ENCODE peak calls at places on chromosomes 7 and 10, in six cellular contexts. A, P, O, V, U and C are unnamed samples.

GRCh38 chr10:91705948-91706670 is 73.2 kb upstream of the PPP1R3C start:
- DNase-seq in A (no peak), P (no peak), O (no peak), V (no peak), U (no peak), C (no peak)

GRCh38 chr7:127918130-127918529 is 113.1 kb downstream of the LRRC4 start:
- DNase-seq in A (no peak), P (no peak), O (no peak), V (no peak), U (no peak), C (no peak)

GRCh38 chr7:137007001-137007725 is 138.7 kb downstream of the CHRM2 start:
- DNase-seq in A (no peak), P (no peak), O (no peak), V (no peak), U (no peak), C (no peak)

GRCh38 chr7:80346704-80347103 is 165.2 kb downstream of the GNAT3 start:
- DNase-seq in A (no peak), P (no peak), O (no peak), V (no peak), U (no peak), C (no peak)

GRCh38 chr10:48192916-48193450 is 81.5 kb downstream of the FRMPD2 start:
- DNase-seq in A (no peak), P (no peak), O (no peak), V (no peak), U (no peak), C (no peak)

GRCh38 chr7:128427289-128427891 is 17.6 kb upstream of the IMPDH1 start:
- DNase-seq in A (peak), P (peak), O (no peak), V (no peak), U (no peak), C (no peak)

GRCh38 chr10:120841522-120842189 is 9.5 kb upstream of the WDR11 start:
- DNase-seq in A (no peak), P (peak), O (no peak), V (no peak), U (no peak), C (no peak)

GRCh38 chr10:3764626-3765375 is 20.2 kb downstream of the KLF6 start:
- DNase-seq in A (no peak), P (no peak), O (no peak), V (no peak), U (no peak), C (no peak)

GRCh38 chr7:84813376-84813775 is 373.5 kb downstream of the SEMA3D start:
- DNase-seq in A (no peak), P (no peak), O (no peak), V (no peak), U (no peak), C (no peak)

GRCh38 chr7:21969822-21970221 is 24.1 kb upstream of the CDCA7L start:
- DNase-seq in A (no peak), P (no peak), O (no peak), V (no peak), U (no peak), C (no peak)

GRCh38 chr10:70121281-70121949 is 11.2 kb downstream of the AIFM2 start:
- DNase-seq in A (no peak), P (no peak), O (no peak), V (no peak), U (no peak), C (no peak)

GRCh38 chr7:7820409-7820808 is 102.0 kb upstream of the RPA3 start:
- DNase-seq in A (no peak), P (no peak), O (no peak), V (no peak), U (no peak), C (no peak)

GRCh38 chr10:131559450-131559911 is 248.0 kb upstream of the TCERG1L start:
- DNase-seq in A (no peak), P (no peak), O (no peak), V (no peak), U (no peak), C (no peak)

GRCh38 chr7:70951271-70951962 is 180.5 kb upstream of the GALNT17 start:
- DNase-seq in A (no peak), P (no peak), O (no peak), V (no peak), U (no peak), C (no peak)

GRCh38 chr7:121604627-121605296 is 208.7 kb upstream of the FAM3C start:
- DNase-seq in A (peak), P (no peak), O (no peak), V (peak), U (no peak), C (no peak)

GRCh38 chr10:13904053-13904452 is 317.3 kb downstream of the PRPF18 start:
- DNase-seq in A (no peak), P (no peak), O (no peak), V (peak), U (no peak), C (peak)

GRCh38 chr10:17435187-17435586 is 19.2 kb downstream of the ST8SIA6 start:
- DNase-seq in A (no peak), P (no peak), O (no peak), V (no peak), U (no peak), C (no peak)

GRCh38 chr10:17140386-17140761 is 10.8 kb upstream of the CUBN start:
- DNase-seq in A (no peak), P (no peak), O (no peak), V (no peak), U (no peak), C (no peak)

GRCh38 chr10:86958109-86958830 is at the start of gene SNCG:
- DNase-seq in A (no peak), P (peak), O (no peak), V (peak), U (no peak), C (no peak)

GRCh38 chr10:93198401-93199175 is 124.9 kb downstream of the CYP26A1 start:
- DNase-seq in A (no peak), P (no peak), O (no peak), V (no peak), U (no peak), C (no peak)

GRCh38 chr10:91617073-91617580 is 15.7 kb downstream of the PPP1R3C start:
- DNase-seq in A (no peak), P (no peak), O (no peak), V (no peak), U (no peak), C (no peak)

GRCh38 chr10:24579911-24580310 is 143.8 kb downstream of the ARHGAP21 start:
- DNase-seq in A (no peak), P (no peak), O (no peak), V (no peak), U (no peak), C (no peak)

GRCh38 chr10:87505366-87506113 is 847 bp downstream of the MINPP1 start:
- DNase-seq in A (peak), P (peak), O (no peak), V (no peak), U (no peak), C (peak)

GRCh38 chr10:551489-552252 is 137.8 kb downstream of the DIP2C start:
- DNase-seq in A (no peak), P (no peak), O (no peak), V (no peak), U (no peak), C (no peak)

GRCh38 chr10:62183442-62183841 is 85.2 kb downstream of the RTKN2 start:
- DNase-seq in A (no peak), P (no peak), O (no peak), V (no peak), U (no peak), C (no peak)

DNA sequence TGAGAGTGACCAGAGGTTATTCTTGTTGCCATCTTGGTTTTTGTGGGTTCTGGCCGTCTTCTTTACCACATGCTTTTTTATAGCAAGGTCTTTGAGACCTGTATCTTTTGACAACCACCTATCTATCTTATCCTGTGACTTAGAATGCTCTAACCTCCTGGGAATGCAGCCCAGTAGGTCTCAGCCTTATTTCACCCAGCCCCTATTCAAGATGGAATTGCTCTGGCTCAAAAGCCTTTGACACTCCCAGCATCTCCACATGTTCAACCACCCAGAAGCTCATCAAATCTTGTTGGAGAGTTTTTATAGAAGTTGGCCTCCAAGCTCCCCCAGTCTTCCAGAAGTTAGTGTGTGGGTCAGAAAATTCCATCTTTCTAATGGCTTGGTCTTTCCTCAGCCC is 464.3 kb upstream of the NRP1 start:
- DNase-seq in A (no peak), P (no peak), O (no peak), V (no peak), U (no peak), C (no peak)
- H3K27ac ChIP-seq in A (no peak), P (no peak), O (no peak), V (no peak), U (no peak), C (no peak)

GRCh38 chr7:150362989-150363769 is 5.4 kb upstream of the REPIN1 start:
- DNase-seq in A (no peak), P (no peak), O (no peak), V (no peak), U (no peak), C (no peak)

GRCh38 chr7:150365673-150366398 is 2.8 kb upstream of the REPIN1 start:
- DNase-seq in A (no peak), P (no peak), O (no peak), V (no peak), U (no peak), C (no peak)

GRCh38 chr7:150361402-150361801 is 7.2 kb upstream of the REPIN1 start:
- DNase-seq in A (no peak), P (no peak), O (no peak), V (no peak), U (no peak), C (no peak)

GRCh38 chr7:150361807-150362621 is 6.6 kb upstream of the REPIN1 start:
- DNase-seq in A (no peak), P (no peak), O (no peak), V (no peak), U (no peak), C (no peak)

DNA sequence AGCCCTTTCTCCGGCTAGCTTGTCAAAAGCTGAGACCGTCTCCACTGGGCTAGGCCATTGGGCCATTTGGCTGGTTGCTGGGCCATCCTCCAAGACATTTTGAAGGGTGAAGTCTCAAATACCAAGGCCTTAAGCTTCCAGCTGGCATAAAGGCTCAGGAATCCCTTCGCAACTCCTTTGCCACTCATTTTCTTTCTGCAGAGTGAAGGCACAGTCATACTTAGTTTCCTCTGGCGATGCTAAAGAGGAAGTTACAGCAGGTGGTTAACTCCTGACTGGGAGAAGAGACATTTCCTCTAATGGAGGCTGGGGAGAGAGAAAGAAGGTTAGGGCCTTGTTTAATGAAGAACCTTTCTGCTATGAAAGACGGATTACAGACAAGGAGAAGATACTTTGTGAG is 4.8 kb upstream of the REPIN1 start:
- DNase-seq in A (no peak), P (no peak), O (no peak), V (no peak), U (no peak), C (no peak)
- H3K27ac ChIP-seq in A (no peak), P (no peak), O (peak), V (no peak), U (no peak), C (peak)

GRCh38 chr7:47609803-47610452 is 28.0 kb upstream of the TNS3 start:
- DNase-seq in A (no peak), P (no peak), O (peak), V (no peak), U (peak), C (no peak)
- H3K27ac ChIP-seq in A (peak), P (peak), O (peak), V (peak), U (peak), C (no peak)

GRCh38 chr7:2689343-2689847 is 1.4 kb downstream of the AMZ1 start:
- DNase-seq in A (no peak), P (no peak), O (no peak), V (no peak), U (no peak), C (no peak)
- H3K27ac ChIP-seq in A (no peak), P (no peak), O (no peak), V (no peak), U (no peak), C (no peak)

GRCh38 chr7:25666671-25667060 is 438.4 kb upstream of the NPVF start:
- DNase-seq in A (no peak), P (no peak), O (no peak), V (no peak), U (no peak), C (no peak)

GRCh38 chr7:25664593-25664992 is 436.3 kb upstream of the NPVF start:
- DNase-seq in A (no peak), P (no peak), O (no peak), V (no peak), U (no peak), C (no peak)

GRCh38 chr7:25665903-25666670 is 437.8 kb upstream of the NPVF start:
- DNase-seq in A (no peak), P (no peak), O (no peak), V (no peak), U (no peak), C (no peak)

GRCh38 chr7:25663877-25664276 is 435.6 kb upstream of the NPVF start:
- DNase-seq in A (no peak), P (no peak), O (no peak), V (no peak), U (peak), C (no peak)

DNA sequence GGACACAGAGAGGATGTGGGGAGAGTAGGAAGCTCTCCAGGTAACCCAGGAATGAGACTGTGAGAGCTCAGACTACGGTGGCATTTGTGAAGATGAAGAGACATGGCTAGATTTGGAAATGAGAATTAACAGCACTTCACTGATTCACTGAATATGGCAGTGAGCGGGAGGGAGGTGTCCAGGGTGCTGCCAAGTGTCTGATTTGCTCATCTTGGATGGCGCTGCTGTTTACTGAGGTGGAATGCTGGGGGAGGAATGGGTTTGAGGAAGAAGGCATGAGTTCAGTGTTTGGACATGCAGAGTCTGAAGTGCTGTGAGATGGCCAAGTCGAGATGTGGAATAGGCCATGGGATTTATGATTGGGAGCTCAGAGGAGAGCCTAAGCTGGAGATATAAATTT is 437.1 kb upstream of the NPVF start:
- DNase-seq in A (no peak), P (no peak), O (peak), V (no peak), U (peak), C (no peak)
- H3K27ac ChIP-seq in A (no peak), P (peak), O (no peak), V (no peak), U (peak), C (no peak)

DNA sequence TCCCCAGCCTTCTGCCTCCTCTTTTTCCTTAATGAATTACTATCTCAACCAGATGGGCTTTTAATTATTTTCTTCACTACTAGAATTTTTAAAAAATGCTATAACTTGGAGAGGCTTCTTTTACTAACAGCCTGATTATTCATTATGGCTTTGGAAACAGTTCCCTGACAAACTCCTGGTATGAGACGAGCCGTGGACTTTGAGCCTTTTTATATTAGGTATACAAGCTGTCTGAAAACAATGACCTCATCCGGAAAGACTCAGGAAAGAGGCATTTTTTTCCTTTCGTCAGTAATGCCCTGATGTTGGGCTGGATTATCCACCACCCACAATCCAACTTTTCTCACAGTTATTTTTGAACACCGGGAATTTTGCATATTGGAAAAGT is 26.7 kb upstream of the ABLIM1 start:
- DNase-seq in A (peak), P (no peak), O (no peak), V (no peak), U (no peak), C (no peak)
- H3K27ac ChIP-seq in A (peak), P (peak), O (peak), V (peak), U (peak), C (peak)

DNA sequence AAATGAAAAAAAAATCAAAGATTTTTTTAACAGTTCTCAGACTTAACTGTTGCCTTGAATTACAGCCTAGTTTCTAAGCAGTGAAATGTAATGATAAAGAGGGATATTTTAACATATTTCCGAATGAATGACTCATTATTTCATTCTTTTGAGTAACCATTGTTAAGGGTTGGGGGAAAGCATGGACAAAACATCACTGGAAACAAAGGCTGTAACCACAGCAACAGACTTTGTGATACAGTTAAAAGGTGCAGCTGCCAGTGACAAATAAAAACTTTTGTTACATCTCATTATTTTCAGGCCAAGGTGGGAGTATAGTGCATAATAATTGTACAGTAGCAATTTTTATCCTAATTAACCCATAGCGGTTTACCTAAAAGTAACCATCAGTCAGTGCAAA is 172.6 kb downstream of the LRRTM3 start:
- DNase-seq in A (no peak), P (no peak), O (no peak), V (no peak), U (no peak), C (no peak)
- H3K27ac ChIP-seq in A (no peak), P (no peak), O (no peak), V (no peak), U (no peak), C (no peak)

GRCh38 chr7:229184-229964 is 37.0 kb downstream of the FAM20C start:
- DNase-seq in A (no peak), P (peak), O (peak), V (peak), U (peak), C (no peak)

GRCh38 chr7:226281-226882 is 34.0 kb downstream of the FAM20C start:
- DNase-seq in A (no peak), P (peak), O (peak), V (peak), U (no peak), C (no peak)

GRCh38 chr7:230274-230673 is 37.9 kb downstream of the FAM20C start:
- DNase-seq in A (no peak), P (no peak), O (no peak), V (no peak), U (no peak), C (no peak)

GRCh38 chr7:227940-228339 is 35.6 kb downstream of the FAM20C start:
- DNase-seq in A (no peak), P (no peak), O (no peak), V (no peak), U (no peak), C (no peak)

DNA sequence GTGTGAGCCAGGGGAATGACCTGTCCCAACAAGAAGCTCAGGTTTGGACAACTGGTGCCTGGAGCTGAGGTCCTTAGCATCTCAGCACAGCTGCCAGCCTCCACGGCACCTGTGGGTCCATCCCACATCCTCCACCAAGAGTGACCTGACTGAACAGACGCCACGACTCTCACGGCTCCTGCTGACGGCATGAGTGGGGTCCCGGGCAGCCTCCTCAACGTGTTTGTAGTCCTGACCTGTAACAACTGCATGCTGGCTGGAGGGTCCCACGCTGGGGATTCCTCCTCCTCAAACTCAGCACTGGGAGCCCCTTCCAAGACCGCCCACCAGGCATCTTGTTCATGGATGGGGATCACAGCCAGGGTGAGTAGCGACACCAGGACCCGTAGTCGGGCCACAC is 36.2 kb downstream of the FAM20C start:
- DNase-seq in A (no peak), P (no peak), O (no peak), V (no peak), U (no peak), C (no peak)
- H3K27ac ChIP-seq in A (no peak), P (peak), O (peak), V (peak), U (peak), C (peak)

DNA sequence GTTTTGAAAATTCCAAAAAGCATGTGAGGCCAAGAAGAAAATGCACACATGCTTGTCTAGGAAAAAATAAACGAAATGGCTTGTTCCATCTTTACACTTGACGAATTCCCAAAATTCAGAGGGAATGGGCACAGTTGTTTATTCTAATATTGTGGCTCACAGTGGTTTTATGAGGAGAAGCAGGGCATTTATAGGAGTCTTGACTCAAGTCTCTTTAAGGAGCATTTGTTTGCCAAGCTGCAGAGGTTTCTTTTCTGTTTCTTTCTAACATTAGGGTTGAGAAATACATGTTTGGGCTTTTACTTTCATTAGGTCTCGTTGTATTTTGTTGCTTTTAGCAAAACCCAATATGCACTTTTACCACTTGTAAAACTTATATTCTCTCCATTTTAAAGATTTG is 527.5 kb upstream of the ANKRD30A start:
- DNase-seq in A (no peak), P (no peak), O (no peak), V (no peak), U (no peak), C (no peak)
- H3K27ac ChIP-seq in A (no peak), P (no peak), O (no peak), V (no peak), U (no peak), C (no peak)